ENCODE peak calls at places on chromosomes 3 and 15, in eight cellular contexts. L is fibroblast of lung; B is mesenchymal stem cell; W is GM20000; M is stimulated activated CD4-positive, alpha-beta T cell treated with anti-CD3 and anti-CD28 coated beads, Interleukin-12 subunit alpha, Interleukin-12 subunit beta, amount 100 ng/mL, for 4 hours; O is mesothelial cell of epicardium; I is lower leg skin; N is heart right ventricle. G is an unnamed sample.

GRCh38 chr3:99920530-99921376 is 103.1 kb downstream of the CMSS1 start:
- DNase-seq in B (peak), O (no peak), I (peak), N (peak), W (no peak), L (peak), M (no peak), G (no peak)

GRCh38 chr15:38672814-38673292 is 108.2 kb upstream of the RASGRP1 start:
- DNase-seq in W (no peak), L (no peak), O (no peak), N (no peak), B (no peak), M (no peak), I (no peak), G (no peak)

GRCh38 chr3:31391150-31391549 is 141.6 kb upstream of the STT3B start:
- DNase-seq in N (no peak), W (peak), B (no peak), M (no peak), O (no peak), I (no peak), L (no peak), G (no peak)

GRCh38 chr3:157176108-157176507 is 16.2 kb upstream of the CCNL1 start:
- DNase-seq in O (no peak), W (no peak), N (no peak), M (no peak), B (peak), L (peak), I (no peak), G (no peak)

GRCh38 chr3:177351757-177352158 is 154.5 kb upstream of the TBL1XR1 start:
- DNase-seq in W (peak), O (no peak), B (no peak), L (no peak), I (no peak), M (no peak), N (no peak), G (no peak)

GRCh38 chr15:85289677-85290365 is 90.6 kb upstream of the AKAP13 start:
- DNase-seq in O (no peak), I (peak), L (peak), N (no peak), M (no peak), W (peak), B (peak), G (peak)

GRCh38 chr3:168249048-168249538 is 153.4 kb upstream of the GOLIM4 start:
- DNase-seq in I (no peak), B (peak), N (no peak), L (peak), M (no peak), W (peak), O (no peak), G (peak)

GRCh38 chr15:67037694-67038093 is 27.7 kb upstream of the SMAD3 start:
- DNase-seq in I (no peak), M (no peak), B (no peak), L (no peak), W (no peak), O (no peak), N (no peak), G (no peak)

G was measured in retina.